ENCODE peak calls at places on chromosome 1, in four cellular contexts. B is Panc1, A is foreskin fibroblast, V is endothelial cell of umbilical vein. K is an unnamed sample.

GRCh38 chr1:64923294-64923718 is 43.0 kb downstream of the JAK1 start:
- DNase-seq in V (no peak), A (no peak), B (no peak), K (no peak)

GRCh38 chr1:171421413-171422020 is 63.8 kb upstream of the PRRC2C start:
- DNase-seq in V (no peak), B (no peak), A (no peak), K (no peak)

GRCh38 chr1:109806733-109807397 is 43.1 kb upstream of the EPS8L3 start:
- DNase-seq in V (no peak), B (no peak), A (peak; percentile 56), K (no peak)

GRCh38 chr1:242140871-242141270 is 142.0 kb upstream of the MAP1LC3C start:
- DNase-seq in A (peak; percentile 5), V (no peak), B (no peak), K (no peak)

GRCh38 chr1:68916227-68916853 is 419.5 kb upstream of the DEPDC1 start:
- DNase-seq in A (peak; percentile 3), V (peak; percentile 2), B (no peak), K (no peak)

GRCh38 chr1:53303651-53304515 is 24.0 kb downstream of the LRP8 start:
- DNase-seq in B (no peak), A (no peak), V (no peak), K (no peak)

GRCh38 chr1:39113109-39113743 is 87.1 kb downstream of the NDUFS5 start:
- DNase-seq in A (no peak), B (no peak), V (no peak), K (no peak)

GRCh38 chr1:67144696-67145095 is 9.9 kb upstream of the C1orf141 start:
- DNase-seq in B (no peak), V (no peak), A (no peak), K (no peak)

GRCh38 chr1:87149166-87150065 is 179.3 kb upstream of the LMO4 start:
- DNase-seq in B (no peak), A (peak; percentile 78), V (no peak), K (no peak)

GRCh38 chr1:93938461-93939145 is 29.4 kb upstream of the GCLM start:
- DNase-seq in B (no peak), V (no peak), A (no peak), K (no peak)

GRCh38 chr1:112513112-112513870 is 4.5 kb downstream of the WNT2B start:
- DNase-seq in B (no peak), V (no peak), A (peak; percentile 71), K (no peak)

GRCh38 chr1:6416906-6417305 is 2.8 kb downstream of the HES2 start:
- DNase-seq in B (no peak), A (no peak), V (no peak), K (no peak)

GRCh38 chr1:28259935-28260802 is 851 bp downstream of the SESN2 start:
- DNase-seq in A (peak; percentile 89), B (no peak), V (peak; percentile 85), K (no peak)

GRCh38 chr1:9068971-9069323 is 488 bp downstream of the SLC2A5 start:
- DNase-seq in V (no peak), A (peak; percentile 41), B (no peak), K (no peak)

GRCh38 chr1:199463521-199464127 is 563.9 kb upstream of the NR5A2 start:
- DNase-seq in A (peak; percentile 59), V (peak; percentile 71), B (no peak), K (no peak)

GRCh38 chr1:23282967-23283366 is 61.1 kb downstream of the HNRNPR start:
- DNase-seq in A (peak; percentile 81), V (peak; percentile 70), B (no peak), K (no peak)

K was measured in activated CD8-positive, alpha-beta memory T cell treated with anti-CD3 and anti-CD28 coated beads for 48 hours.